ENCODE peak calls at places on chromosomes 12 and 14, in ten cellular contexts. B is COR-L47; U is CD4-positive, CD25-positive, alpha-beta regulatory T cell; Z is A172; I is RWPE1; Y is stimulated activated CD4-positive, alpha-beta T cell treated with anti-CD3 and anti-CD28 coated beads, Interleukin-4, amount 100 ng/mL, for 48 hours; D is occipital lobe; Q is fibroblast of gingiva; M is RPMI8226; X is psoas muscle. S is an unnamed sample.

GRCh38 chr12:63668028-63668799 is at the start of gene DPY19L2:
- DNase-seq in Y (peak), D (peak), I (peak), B (peak), U (peak), Z (peak), Q (peak), M (peak), X (peak), S (peak)

GRCh38 chr14:77844802-77845201 is 44.9 kb downstream of the ADCK1 start:
- DNase-seq in Q (peak), X (no peak), I (no peak), M (no peak), Z (no peak), U (no peak), Y (no peak), B (no peak), D (no peak), S (no peak)

GRCh38 chr14:58882577-58883018 is 244.8 kb downstream of the DACT1 start:
- DNase-seq in Z (no peak), U (no peak), Y (no peak), D (no peak), B (no peak), I (no peak), M (no peak), Q (peak), X (no peak), S (no peak)

GRCh38 chr14:105473677-105474477 is 744 bp upstream of the CRIP2 start:
- DNase-seq in X (peak), Y (no peak), D (peak), U (peak), Z (peak), Q (peak), M (peak), B (peak), I (peak), S (no peak)

GRCh38 chr14:95699397-95699796 is 13.2 kb downstream of the TCL1B start:
- DNase-seq in Z (no peak), D (no peak), I (no peak), Y (no peak), M (no peak), B (no peak), X (no peak), Q (no peak), U (no peak), S (no peak)

GRCh38 chr14:64844993-64845536 is 34.6 kb downstream of the SPTB start:
- DNase-seq in B (no peak), Z (no peak), M (no peak), X (no peak), Q (no peak), U (no peak), I (no peak), Y (no peak), D (no peak), S (no peak)

GRCh38 chr12:122028165-122028591 is 6.5 kb downstream of the BCL7A start:
- DNase-seq in X (no peak), I (peak), D (no peak), Q (peak), B (no peak), Z (peak), U (no peak), Y (no peak), M (no peak), S (no peak)

GRCh38 chr12:49894754-49895153 is 8.9 kb downstream of the FAIM2 start:
- DNase-seq in U (no peak), I (no peak), B (no peak), Q (no peak), Z (no peak), M (no peak), Y (no peak), D (no peak), X (no peak), S (no peak)

GRCh38 chr12:50087995-50088394 is 2.9 kb downstream of the SMARCD1 start:
- DNase-seq in D (no peak), U (no peak), M (no peak), Z (no peak), B (no peak), Y (no peak), Q (peak), I (peak), X (no peak), S (no peak)

GRCh38 chr14:64465208-64465821 is at the start of gene AKAP5:
- DNase-seq in U (peak), D (peak), Y (peak), I (peak), Z (peak), X (peak), Q (no peak), M (peak), B (peak), S (peak)

GRCh38 chr12:100737168-100737567 is 57.4 kb upstream of the ANO4 start:
- DNase-seq in Y (no peak), I (no peak), Z (no peak), Q (no peak), U (no peak), X (no peak), B (no peak), M (no peak), D (no peak), S (no peak)

GRCh38 chr14:74568896-74569295 is 43.1 kb downstream of the LTBP2 start:
- DNase-seq in B (no peak), Y (no peak), X (no peak), Q (no peak), Z (no peak), D (no peak), U (no peak), I (no peak), M (no peak), S (no peak)

GRCh38 chr12:131452444-131452860 is 258.4 kb upstream of the SFSWAP start:
- DNase-seq in B (no peak), Q (no peak), D (no peak), M (peak), I (no peak), X (no peak), U (peak), Z (no peak), Y (peak), S (no peak)

GRCh38 chr12:53452159-53453077 is 516 bp downstream of the PCBP2 start:
- DNase-seq in Q (peak), B (peak), U (peak), M (peak), D (peak), X (peak), Y (peak), Z (peak), I (peak), S (peak)

GRCh38 chr14:92600318-92601053 is 86.9 kb downstream of the RIN3 start:
- DNase-seq in U (peak), B (no peak), I (peak), Q (peak), Z (peak), Y (no peak), X (no peak), D (no peak), M (no peak), S (no peak)

GRCh38 chr14:23071975-23072539 is 14.7 kb upstream of the CDH24 start:
- DNase-seq in Q (no peak), Y (no peak), M (no peak), I (peak), D (no peak), B (no peak), Z (peak), U (no peak), X (no peak), S (no peak)

GRCh38 chr12:118958520-118958919 is 22.8 kb upstream of the SRRM4 start:
- DNase-seq in I (no peak), Z (no peak), Q (no peak), Y (no peak), X (no peak), M (no peak), U (no peak), D (no peak), B (no peak), S (no peak)

GRCh38 chr12:54005531-54005852 is 3.3 kb upstream of the HOXC8 start:
- DNase-seq in Q (no peak), B (no peak), M (no peak), X (no peak), D (no peak), I (no peak), Z (no peak), U (no peak), Y (no peak), S (no peak)

GRCh38 chr14:24261256-24261968 is 1.6 kb downstream of the TGM1 start:
- DNase-seq in D (no peak), U (no peak), Z (no peak), B (no peak), I (no peak), Q (no peak), M (no peak), Y (no peak), X (no peak), S (no peak)

GRCh38 chr12:4056910-4057845 is 184.0 kb upstream of the PARP11 start:
- DNase-seq in M (no peak), B (no peak), U (no peak), Z (no peak), D (no peak), Q (no peak), Y (no peak), I (no peak), X (no peak), S (no peak)

GRCh38 chr14:61438860-61439765 is 117.7 kb downstream of the PRKCH start:
- DNase-seq in D (no peak), U (peak), I (peak), X (peak), M (no peak), Q (peak), Y (no peak), B (no peak), Z (peak), S (no peak)

GRCh38 chr14:81315344-81315743 is 84.8 kb downstream of the STON2 start:
- DNase-seq in Y (no peak), Z (no peak), I (no peak), U (no peak), Q (no peak), M (no peak), D (no peak), B (peak), X (no peak), S (no peak)

GRCh38 chr14:34199585-34199984 is 248.7 kb upstream of the EGLN3 start:
- DNase-seq in Z (peak), U (no peak), X (no peak), M (no peak), I (no peak), D (no peak), B (no peak), Q (no peak), Y (no peak), S (no peak)

GRCh38 chr14:103163199-103163598 is 39.9 kb downstream of the TNFAIP2 start:
- DNase-seq in Z (no peak), Q (no peak), Y (no peak), D (no peak), I (no peak), U (no peak), M (no peak), X (no peak), B (no peak), S (no peak)

GRCh38 chr14:90239139-90239538 is 17.2 kb upstream of the PSMC1 start:
- DNase-seq in Q (no peak), I (no peak), M (no peak), U (peak), D (no peak), B (no peak), Y (no peak), X (no peak), Z (no peak), S (no peak)

GRCh38 chr12:118137148-118137678 is 1.3 kb downstream of the PEBP1 start:
- DNase-seq in D (no peak), Q (no peak), B (no peak), M (no peak), X (no peak), Y (no peak), U (no peak), I (no peak), Z (no peak), S (no peak)

GRCh38 chr12:67433393-67434175 is 164.4 kb downstream of the CAND1 start:
- DNase-seq in Q (no peak), D (no peak), B (no peak), I (no peak), U (no peak), M (no peak), X (no peak), Y (no peak), Z (peak), S (peak)

GRCh38 chr12:2820432-2820831 is 8.0 kb downstream of the ITFG2 start:
- DNase-seq in X (no peak), M (no peak), D (no peak), I (no peak), Y (no peak), Q (no peak), Z (no peak), U (no peak), B (no peak), S (no peak)

GRCh38 chr14:49986344-49987014 is 93.6 kb downstream of the ARF6 start:
- DNase-seq in I (no peak), Q (peak), D (no peak), U (no peak), B (no peak), Z (no peak), Y (no peak), X (no peak), M (no peak), S (no peak)

GRCh38 chr14:39265741-39266588 is 32.2 kb downstream of the MIA2 start:
- DNase-seq in X (no peak), D (peak), B (no peak), Y (no peak), M (peak), U (no peak), Q (peak), I (no peak), Z (peak), S (no peak)

GRCh38 chr12:114481200-114481535 is 75.2 kb upstream of the TBX5 start:
- DNase-seq in Y (no peak), D (no peak), Q (no peak), Z (no peak), I (no peak), M (no peak), U (no peak), X (no peak), B (no peak), S (no peak)

GRCh38 chr14:91744068-91744480 is 12.2 kb upstream of the CATSPERB start:
- DNase-seq in U (no peak), I (no peak), Q (peak), M (no peak), Z (no peak), X (no peak), Y (no peak), B (no peak), D (no peak), S (no peak)